ENCODE peak calls at places on chromosome 17, in four cellular contexts. One of them, this sample, is unnamed.

GRCh38 chr17:38671939-38672720 is 2.6 kb downstream of the EPOP start:
- DNase-seq in ovary: no peak
- DNase-seq in left ventricle myocardium inferior: no peak
- DNase-seq in dorsolateral prefrontal cortex: no peak
- DNase-seq in this sample: no peak

GRCh38 chr17:34894971-34895370 is 66.3 kb downstream of the CCT6B start:
- DNase-seq in ovary: no peak
- DNase-seq in left ventricle myocardium inferior: no peak
- DNase-seq in dorsolateral prefrontal cortex: no peak
- DNase-seq in this sample: no peak

GRCh38 chr17:74430706-74431567 is 951 bp upstream of the GPRC5C start:
- DNase-seq in ovary: peak
- DNase-seq in left ventricle myocardium inferior: peak
- DNase-seq in dorsolateral prefrontal cortex: no peak
- DNase-seq in this sample: peak

GRCh38 chr17:73469311-73469710 is 157.5 kb upstream of the CDC42EP4 start:
- DNase-seq in ovary: no peak
- DNase-seq in left ventricle myocardium inferior: no peak
- DNase-seq in dorsolateral prefrontal cortex: no peak
- DNase-seq in this sample: no peak

GRCh38 chr17:64739316-64740058 is 77.4 kb upstream of the SMURF2 start:
- DNase-seq in ovary: no peak
- DNase-seq in left ventricle myocardium inferior: no peak
- DNase-seq in dorsolateral prefrontal cortex: no peak
- DNase-seq in this sample: no peak

GRCh38 chr17:69669441-69670178 is 255.1 kb downstream of the MAP2K6 start:
- DNase-seq in ovary: no peak
- DNase-seq in left ventricle myocardium inferior: no peak
- DNase-seq in dorsolateral prefrontal cortex: no peak
- DNase-seq in this sample: no peak

GRCh38 chr17:67276075-67276474 is 31.1 kb upstream of the HELZ start:
- DNase-seq in ovary: no peak
- DNase-seq in left ventricle myocardium inferior: no peak
- DNase-seq in dorsolateral prefrontal cortex: no peak
- DNase-seq in this sample: no peak

GRCh38 chr17:10394201-10394887 is 21.5 kb upstream of the MYH13 start:
- DNase-seq in ovary: no peak
- DNase-seq in left ventricle myocardium inferior: no peak
- DNase-seq in dorsolateral prefrontal cortex: no peak
- DNase-seq in this sample: no peak

GRCh38 chr17:43540821-43541674 is 5.1 kb downstream of the ETV4 start:
- DNase-seq in ovary: no peak
- DNase-seq in left ventricle myocardium inferior: peak
- DNase-seq in dorsolateral prefrontal cortex: no peak
- DNase-seq in this sample: no peak

GRCh38 chr17:78759203-78759968 is 22.7 kb downstream of the CYTH1 start:
- DNase-seq in ovary: peak
- DNase-seq in left ventricle myocardium inferior: peak
- DNase-seq in dorsolateral prefrontal cortex: no peak
- DNase-seq in this sample: peak

GRCh38 chr17:82775033-82775823 is 23.4 kb downstream of the TBCD start:
- DNase-seq in ovary: peak
- DNase-seq in left ventricle myocardium inferior: peak
- DNase-seq in dorsolateral prefrontal cortex: peak
- DNase-seq in this sample: peak

GRCh38 chr17:68378202-68379149 is 78.8 kb downstream of the WIPI1 start:
- DNase-seq in ovary: peak
- DNase-seq in left ventricle myocardium inferior: peak
- DNase-seq in dorsolateral prefrontal cortex: peak
- DNase-seq in this sample: peak

GRCh38 chr17:2797226-2797625 is 988 bp downstream of the RAP1GAP2 start:
- DNase-seq in ovary: no peak
- DNase-seq in left ventricle myocardium inferior: no peak
- DNase-seq in dorsolateral prefrontal cortex: no peak
- DNase-seq in this sample: no peak

GRCh38 chr17:56160395-56160889 is 7.2 kb downstream of the ANKFN1 start:
- DNase-seq in ovary: no peak
- DNase-seq in left ventricle myocardium inferior: no peak
- DNase-seq in dorsolateral prefrontal cortex: no peak
- DNase-seq in this sample: no peak

GRCh38 chr17:56939869-56940484 is 20.9 kb downstream of the COIL start:
- DNase-seq in ovary: no peak
- DNase-seq in left ventricle myocardium inferior: no peak
- DNase-seq in dorsolateral prefrontal cortex: no peak
- DNase-seq in this sample: no peak

GRCh38 chr17:6592193-6592592 is 35.8 kb upstream of the PITPNM3 start:
- DNase-seq in ovary: no peak
- DNase-seq in left ventricle myocardium inferior: no peak
- DNase-seq in dorsolateral prefrontal cortex: no peak
- DNase-seq in this sample: no peak

GRCh38 chr17:80855196-80855967 is 136.3 kb upstream of the CHMP6 start:
- DNase-seq in ovary: no peak
- DNase-seq in left ventricle myocardium inferior: no peak
- DNase-seq in dorsolateral prefrontal cortex: no peak
- DNase-seq in this sample: no peak

GRCh38 chr17:31494259-31495048 is 103.0 kb downstream of the RAB11FIP4 start:
- DNase-seq in ovary: no peak
- DNase-seq in left ventricle myocardium inferior: no peak
- DNase-seq in dorsolateral prefrontal cortex: no peak
- DNase-seq in this sample: no peak

GRCh38 chr17:46772013-46772878 is 46.2 kb downstream of the WNT3 start:
- DNase-seq in ovary: no peak
- DNase-seq in left ventricle myocardium inferior: peak
- DNase-seq in dorsolateral prefrontal cortex: no peak
- DNase-seq in this sample: no peak

GRCh38 chr17:64627797-64628196 is 34.3 kb downstream of the SMURF2 start:
- DNase-seq in ovary: no peak
- DNase-seq in left ventricle myocardium inferior: no peak
- DNase-seq in dorsolateral prefrontal cortex: no peak
- DNase-seq in this sample: no peak

GRCh38 chr17:66169839-66170238 is 22.1 kb downstream of the CEP112 start:
- DNase-seq in ovary: no peak
- DNase-seq in left ventricle myocardium inferior: no peak
- DNase-seq in dorsolateral prefrontal cortex: no peak
- DNase-seq in this sample: no peak

GRCh38 chr17:47624727-47625068 is 25.0 kb upstream of the KPNB1 start:
- DNase-seq in ovary: no peak
- DNase-seq in left ventricle myocardium inferior: no peak
- DNase-seq in dorsolateral prefrontal cortex: no peak
- DNase-seq in this sample: no peak

GRCh38 chr17:61314368-61315078 is 85.1 kb upstream of the TBX2 start:
- DNase-seq in ovary: peak
- DNase-seq in left ventricle myocardium inferior: peak
- DNase-seq in dorsolateral prefrontal cortex: no peak
- DNase-seq in this sample: peak

GRCh38 chr17:46817151-46817900 is 1.2 kb downstream of the WNT3 start:
- DNase-seq in ovary: no peak
- DNase-seq in left ventricle myocardium inferior: no peak
- DNase-seq in dorsolateral prefrontal cortex: no peak
- DNase-seq in this sample: no peak

GRCh38 chr17:40540448-40540847 is 24.8 kb downstream of the CCR7 start:
- DNase-seq in ovary: peak
- DNase-seq in left ventricle myocardium inferior: no peak
- DNase-seq in dorsolateral prefrontal cortex: no peak
- DNase-seq in this sample: no peak

GRCh38 chr17:49556183-49556943 is 19.3 kb upstream of the NXPH3 start:
- DNase-seq in ovary: peak
- DNase-seq in left ventricle myocardium inferior: peak
- DNase-seq in dorsolateral prefrontal cortex: peak
- DNase-seq in this sample: peak

GRCh38 chr17:57685499-57686132 is 59.5 kb downstream of the CCDC182 start:
- DNase-seq in ovary: no peak
- DNase-seq in left ventricle myocardium inferior: no peak
- DNase-seq in dorsolateral prefrontal cortex: no peak
- DNase-seq in this sample: no peak

GRCh38 chr17:34562387-34562786 is 17.0 kb upstream of the TMEM132E start:
- DNase-seq in ovary: no peak
- DNase-seq in left ventricle myocardium inferior: no peak
- DNase-seq in dorsolateral prefrontal cortex: no peak
- DNase-seq in this sample: no peak

GRCh38 chr17:50542795-50543774 is 3.9 kb upstream of the SPATA20 start:
- DNase-seq in ovary: no peak
- DNase-seq in left ventricle myocardium inferior: no peak
- DNase-seq in dorsolateral prefrontal cortex: no peak
- DNase-seq in this sample: no peak

GRCh38 chr17:60170835-60171752 is 21.3 kb downstream of the CA4 start:
- DNase-seq in ovary: no peak
- DNase-seq in left ventricle myocardium inferior: no peak
- DNase-seq in dorsolateral prefrontal cortex: peak
- DNase-seq in this sample: no peak

GRCh38 chr17:62724398-62725146 is 83.5 kb downstream of the MARCHF10 start:
- DNase-seq in ovary: no peak
- DNase-seq in left ventricle myocardium inferior: no peak
- DNase-seq in dorsolateral prefrontal cortex: no peak
- DNase-seq in this sample: no peak

GRCh38 chr17:78341559-78342437 is 18.1 kb downstream of the SOCS3 start:
- DNase-seq in ovary: peak
- DNase-seq in left ventricle myocardium inferior: peak
- DNase-seq in dorsolateral prefrontal cortex: peak
- DNase-seq in this sample: peak

GRCh38 chr17:46940692-46941404 is 17.9 kb downstream of the GOSR2 start:
- DNase-seq in ovary: peak
- DNase-seq in left ventricle myocardium inferior: peak
- DNase-seq in dorsolateral prefrontal cortex: peak
- DNase-seq in this sample: peak

GRCh38 chr17:16987830-16988601 is 16.1 kb upstream of the TNFRSF13B start:
- DNase-seq in ovary: no peak
- DNase-seq in left ventricle myocardium inferior: peak
- DNase-seq in dorsolateral prefrontal cortex: peak
- DNase-seq in this sample: peak
- H3K4me3 ChIP-seq in ovary: no peak
- H3K4me3 ChIP-seq in left ventricle myocardium inferior: no peak
- H3K4me3 ChIP-seq in dorsolateral prefrontal cortex: no peak
- H3K4me3 ChIP-seq in this sample: no peak

GRCh38 chr17:44793885-44794698 is 35.3 kb downstream of the ADAM11 start:
- DNase-seq in ovary: no peak
- DNase-seq in left ventricle myocardium inferior: no peak
- DNase-seq in dorsolateral prefrontal cortex: no peak
- DNase-seq in this sample: peak
- TF ChIP-seq CTCF in ovary: no peak
- TF ChIP-seq CTCF in left ventricle myocardium inferior: peak
- TF ChIP-seq CTCF in dorsolateral prefrontal cortex: no peak
- TF ChIP-seq CTCF in this sample: no peak

GRCh38 chr17:1116602-1117001 is 63.2 kb downstream of the ABR start:
- DNase-seq in ovary: no peak
- DNase-seq in left ventricle myocardium inferior: no peak
- DNase-seq in dorsolateral prefrontal cortex: no peak
- DNase-seq in this sample: no peak
- H3K4me3 ChIP-seq in ovary: no peak
- H3K4me3 ChIP-seq in left ventricle myocardium inferior: no peak
- H3K4me3 ChIP-seq in dorsolateral prefrontal cortex: no peak
- H3K4me3 ChIP-seq in this sample: no peak

DNA sequence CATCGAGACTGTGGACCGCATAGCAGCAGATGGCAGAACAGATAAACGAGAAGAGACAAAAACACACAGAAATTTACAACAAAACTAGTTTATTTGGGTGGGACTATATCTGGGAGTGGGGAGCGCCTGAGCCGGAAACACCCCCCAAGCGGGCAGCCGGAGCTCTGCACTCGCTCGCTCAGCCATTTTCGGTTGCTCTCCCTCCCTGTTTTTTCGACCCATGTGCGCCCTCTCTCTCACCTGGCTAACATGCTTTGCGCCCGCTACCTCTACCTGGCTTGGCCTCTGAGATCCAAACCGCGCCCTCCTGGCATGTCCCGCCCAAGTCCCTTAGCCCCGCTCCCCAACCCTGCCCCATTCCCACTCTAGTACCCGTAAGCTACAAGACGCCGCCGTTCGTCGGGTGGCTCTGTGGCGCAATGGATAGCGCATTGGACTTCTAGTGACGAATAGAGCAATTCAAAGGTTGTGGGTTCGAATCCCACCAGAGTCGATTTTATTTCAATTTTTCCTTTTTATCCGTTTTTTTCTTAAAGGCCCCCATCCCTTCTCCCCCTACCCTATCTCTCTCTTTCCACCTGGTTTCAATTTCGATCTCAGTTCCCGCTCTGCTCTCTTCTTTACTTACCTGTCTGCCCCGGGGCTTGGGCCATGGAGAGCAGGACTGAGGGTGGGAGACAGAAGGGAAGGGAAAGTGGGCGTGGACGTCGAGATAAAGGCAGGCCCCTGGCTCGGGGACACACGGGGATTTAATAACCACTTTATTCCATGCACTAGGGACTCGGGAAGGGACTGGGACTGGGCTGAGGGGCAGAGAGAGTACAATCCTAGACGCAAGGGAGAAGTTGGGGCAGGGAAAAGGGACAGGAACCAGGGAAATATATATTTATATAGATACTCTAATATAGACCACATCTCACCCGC is 2.5 kb upstream of the ALOXE3 start:
- DNase-seq in ovary: peak
- DNase-seq in left ventricle myocardium inferior: no peak
- DNase-seq in dorsolateral prefrontal cortex: peak
- DNase-seq in this sample: peak
- TF ChIP-seq CTCF in ovary: no peak
- TF ChIP-seq CTCF in left ventricle myocardium inferior: peak
- TF ChIP-seq CTCF in dorsolateral prefrontal cortex: no peak
- TF ChIP-seq CTCF in this sample: no peak

GRCh38 chr17:76445697-76446448 is 7.1 kb downstream of the UBE2O start:
- DNase-seq in ovary: no peak
- DNase-seq in left ventricle myocardium inferior: no peak
- DNase-seq in dorsolateral prefrontal cortex: no peak
- DNase-seq in this sample: no peak
- H3K4me3 ChIP-seq in ovary: no peak
- H3K4me3 ChIP-seq in left ventricle myocardium inferior: peak
- H3K4me3 ChIP-seq in dorsolateral prefrontal cortex: no peak
- H3K4me3 ChIP-seq in this sample: no peak

This sample was measured in testis.